ENCODE peak calls at places on chromosomes 13 and 19, in eight cellular contexts. B is thoracic aorta; F is CD8-positive, alpha-beta T cell; O is kidney epithelial cell; E is right atrium auricular region; Q is A673; K is AG09309; U is bronchial epithelial cell. I is an unnamed sample.

GRCh38 chr19:10808937-10809655 is 26.9 kb downstream of the TMED1 start:
- DNase-seq in B (no peak), F (no peak), O (no peak), E (no peak), Q (no peak), K (peak; percentile 5), U (peak; percentile 84), I (peak; percentile 91)

GRCh38 chr19:11849264-11849615 is 714 bp downstream of the ZNF439 start:
- DNase-seq in B (no peak), F (no peak), O (no peak), E (no peak), Q (no peak), K (no peak), U (no peak), I (no peak)

GRCh38 chr13:49303533-49304252 is 56.0 kb downstream of the CDADC1 start:
- DNase-seq in B (no peak), F (no peak), O (no peak), E (no peak), Q (no peak), K (no peak), U (no peak), I (no peak)

GRCh38 chr19:677201-677600 is 1.0 kb downstream of the FSTL3 start:
- DNase-seq in B (peak; percentile 72), F (no peak), O (peak; percentile 64), E (peak; percentile 92), Q (peak; percentile 70), K (peak; percentile 25), U (peak; percentile 67), I (peak; percentile 86)

GRCh38 chr19:52453324-52454094 is at the start of gene ZNF578:
- DNase-seq in B (peak; percentile 33), F (peak; percentile 45), O (peak; percentile 70), E (peak; percentile 79), Q (peak; percentile 75), K (peak; percentile 43), U (peak; percentile 65), I (peak; percentile 85)

GRCh38 chr19:14003279-14004051 is 2.7 kb downstream of the RFX1 start:
- DNase-seq in B (no peak), F (no peak), O (no peak), E (no peak), Q (no peak), K (no peak), U (peak; percentile 29), I (no peak)

GRCh38 chr19:41575998-41576397 is at the start of gene CEACAM21:
- DNase-seq in B (no peak), F (no peak), O (no peak), E (peak; percentile 71), Q (peak; percentile 65), K (no peak), U (no peak), I (no peak)

GRCh38 chr19:11496391-11497163 is 9.1 kb downstream of the ZNF653 start:
- DNase-seq in B (peak; percentile 27), F (peak; percentile 41), O (no peak), E (peak; percentile 64), Q (peak; percentile 84), K (peak; percentile 55), U (peak; percentile 71), I (peak; percentile 91)

GRCh38 chr13:40331802-40332201 is 334.6 kb downstream of the FOXO1 start:
- DNase-seq in B (no peak), F (no peak), O (no peak), E (no peak), Q (no peak), K (no peak), U (no peak), I (no peak)

GRCh38 chr13:40329682-40330485 is 336.6 kb downstream of the FOXO1 start:
- DNase-seq in B (no peak), F (no peak), O (no peak), E (no peak), Q (no peak), K (no peak), U (no peak), I (no peak)

GRCh38 chr13:40333238-40333637 is 333.2 kb downstream of the FOXO1 start:
- DNase-seq in B (no peak), F (no peak), O (no peak), E (no peak), Q (no peak), K (no peak), U (peak; percentile 94), I (peak; percentile 96)

GRCh38 chr13:40328091-40328490 is 338.4 kb downstream of the FOXO1 start:
- DNase-seq in B (no peak), F (no peak), O (no peak), E (no peak), Q (no peak), K (no peak), U (no peak), I (no peak)

GRCh38 chr13:40330950-40331349 is 335.5 kb downstream of the FOXO1 start:
- DNase-seq in B (no peak), F (no peak), O (no peak), E (no peak), Q (no peak), K (no peak), U (peak; percentile 79), I (peak; percentile 86)
- TF ChIP-seq CTCF in B (no peak), F (no peak), O (no peak), E (no peak), Q (no peak), K (no peak), U (no peak), I (no peak)

GRCh38 chr19:8695501-8695900 is 3.1 kb downstream of the ACTL9 start:
- DNase-seq in B (no peak), F (no peak), O (no peak), E (no peak), Q (no peak), K (no peak), U (no peak), I (no peak)
- H3K4me3 ChIP-seq in B (no peak overlapping the region), F (no peak overlapping the region), O (no peak overlapping the region), E (no peak overlapping the region), Q (no peak overlapping the region), K (no peak overlapping the region), U (no peak overlapping the region), I (no peak overlapping the region)

GRCh38 chr13:113734826-113735125 is 24.2 kb upstream of the TMEM255B start:
- DNase-seq in B (no peak), F (no peak), O (no peak), E (no peak), Q (no peak), K (no peak), U (no peak), I (no peak)

GRCh38 chr13:113735750-113736149 is 23.3 kb upstream of the TMEM255B start:
- DNase-seq in B (no peak), F (no peak), O (no peak), E (no peak), Q (no peak), K (no peak), U (no peak), I (no peak)

GRCh38 chr13:113734099-113734825 is 24.8 kb upstream of the TMEM255B start:
- DNase-seq in B (no peak), F (no peak), O (no peak), E (no peak), Q (no peak), K (no peak), U (no peak), I (no peak)

GRCh38 chr13:113736258-113736731 is 22.7 kb upstream of the TMEM255B start:
- DNase-seq in B (no peak), F (no peak), O (no peak), E (no peak), Q (no peak), K (no peak), U (no peak), I (no peak)

DNA sequence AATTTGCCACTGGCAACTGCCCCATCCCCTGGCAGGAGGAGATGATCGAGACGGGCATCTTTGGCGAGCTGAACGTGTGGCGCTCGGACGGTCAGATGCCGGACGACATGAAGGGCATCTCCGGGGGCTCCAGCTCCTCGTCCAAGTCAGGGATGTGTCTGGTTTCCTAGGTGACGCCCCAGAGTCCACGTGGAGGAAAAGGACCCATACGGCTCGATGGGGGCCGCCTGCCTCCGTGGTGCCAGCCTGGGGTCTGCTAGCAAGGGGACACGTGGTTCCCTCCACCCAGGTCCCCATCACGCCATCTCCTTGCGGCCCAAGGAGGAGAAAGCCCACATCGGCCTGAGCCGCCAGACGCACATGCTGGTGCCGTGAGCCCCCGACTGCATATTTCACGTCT is 23.8 kb upstream of the TMEM255B start:
- DNase-seq in B (no peak), F (no peak), O (no peak), E (no peak), Q (no peak), K (no peak), U (no peak), I (no peak)
- TF ChIP-seq CTCF in B (no peak), F (no peak), O (no peak), E (no peak), Q (no peak), K (no peak), U (no peak), I (no peak)

DNA sequence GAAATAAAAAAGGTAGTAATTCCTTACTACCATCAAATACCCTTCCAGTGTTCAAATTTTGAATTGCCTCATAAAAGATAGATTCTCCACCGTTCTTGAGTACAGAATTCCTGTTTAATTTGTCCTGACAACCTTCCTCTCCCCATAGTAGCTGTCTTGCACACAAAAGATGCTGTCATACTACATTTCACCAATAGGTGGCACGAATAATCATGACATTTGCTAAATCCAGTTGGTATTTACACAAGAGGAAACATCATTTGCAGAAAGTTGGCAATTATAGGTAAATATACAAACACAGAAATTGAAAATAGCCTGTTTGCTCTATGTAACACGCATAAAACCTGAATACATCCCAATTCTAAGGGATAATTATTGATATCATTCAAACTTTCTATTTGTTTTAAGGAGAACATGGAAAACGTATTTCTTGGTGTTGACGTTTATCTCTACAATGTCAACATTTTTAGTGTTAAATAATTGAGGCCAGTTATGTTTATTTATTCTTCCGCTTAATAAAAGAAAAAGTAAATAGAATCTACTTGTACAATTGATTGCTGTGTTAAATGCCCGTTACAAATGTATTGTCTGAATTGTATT is 58.3 kb upstream of the CLDN10 start:
- DNase-seq in B (no peak), F (no peak), O (no peak), E (no peak), Q (peak; percentile 65), K (peak; percentile 28), U (peak; percentile 83), I (peak; percentile 83)
- H3K4me3 ChIP-seq in B (no peak overlapping the region), F (no peak overlapping the region), O (no peak overlapping the region), E (no peak overlapping the region), Q (no peak overlapping the region), K (no peak overlapping the region), U (no peak overlapping the region), I (no peak overlapping the region)

GRCh38 chr19:32676186-32676894 is 692 bp downstream of the RGS9BP start:
- DNase-seq in B (no peak), F (no peak), O (no peak), E (no peak), Q (no peak), K (no peak), U (no peak), I (peak; percentile 52)
- TF ChIP-seq CTCF in B (no peak), F (no peak), O (no peak), E (no peak), Q (no peak), K (no peak), U (no peak), I (no peak)

GRCh38 chr19:46000497-46001246 is 5.4 kb downstream of the CCDC61 start:
- DNase-seq in B (no peak), F (peak; percentile 67), O (no peak), E (no peak), Q (peak; percentile 31), K (no peak), U (peak; percentile 36), I (peak; percentile 66)
- H3K4me3 ChIP-seq in B (no peak overlapping the region), F (peak overlapping the region; percentile 43), O (peak overlapping the region; percentile 17), E (peak overlapping the region; percentile 14), Q (no peak overlapping the region), K (no peak overlapping the region), U (peak overlapping the region; percentile 23), I (peak overlapping the region; percentile 34)

GRCh38 chr13:109610517-109610916 is 175.9 kb downstream of the IRS2 start:
- DNase-seq in B (no peak), F (peak; percentile 15), O (no peak), E (no peak), Q (peak; percentile 51), K (no peak), U (peak; percentile 22), I (peak; percentile 45)
- TF ChIP-seq CTCF in B (no peak), F (no peak), O (peak; percentile 41), E (peak; percentile 48), Q (peak; percentile 61), K (no peak), U (peak; percentile 70), I (peak; percentile 31)

I was measured in epithelial cell of esophagus.